ENCODE peak calls at places on chromosome 2, in six cellular contexts. S, A, J, D, R and N are unnamed samples.

GRCh38 chr2:108941161-108941665 is 47.8 kb downstream of the EDAR start:
- DNase-seq in S (no peak), A (no peak), J (no peak), D (no peak), R (no peak), N (no peak)

GRCh38 chr2:1366546-1367134 is 46.6 kb upstream of the TPO start:
- DNase-seq in S (peak), A (no peak), J (no peak), D (peak), R (peak), N (no peak)

GRCh38 chr2:131143803-131144202 is 38.7 kb downstream of the PLEKHB2 start:
- DNase-seq in S (no peak), A (no peak), J (no peak), D (no peak), R (no peak), N (no peak)

GRCh38 chr2:28525481-28525880 is 29.6 kb downstream of the PLB1 start:
- DNase-seq in S (no peak), A (no peak), J (no peak), D (no peak), R (no peak), N (no peak)

GRCh38 chr2:173134703-173135102 is 59.1 kb downstream of the MAP3K20 start:
- DNase-seq in S (no peak), A (no peak), J (no peak), D (peak), R (no peak), N (no peak)

GRCh38 chr2:176473177-176473576 is 203.9 kb downstream of the MTX2 start:
- DNase-seq in S (peak), A (no peak), J (no peak), D (peak), R (no peak), N (peak)

GRCh38 chr2:55403177-55403998 is 16.3 kb downstream of the CCDC88A start:
- DNase-seq in S (no peak), A (no peak), J (no peak), D (no peak), R (no peak), N (no peak)

GRCh38 chr2:191740016-191740419 is 62.1 kb downstream of the NABP1 start:
- DNase-seq in S (no peak), A (peak), J (peak), D (no peak), R (no peak), N (no peak)

GRCh38 chr2:890214-890613 is 60.4 kb upstream of the SNTG2 start:
- DNase-seq in S (no peak), A (no peak), J (no peak), D (no peak), R (no peak), N (no peak)

GRCh38 chr2:191169456-191170300 is 18.9 kb upstream of the STAT4 start:
- DNase-seq in S (no peak), A (no peak), J (no peak), D (peak), R (no peak), N (no peak)

GRCh38 chr2:118249531-118249930 is 161.3 kb downstream of the INSIG2 start:
- DNase-seq in S (no peak), A (no peak), J (no peak), D (peak), R (no peak), N (no peak)

GRCh38 chr2:101613073-101613704 is 84.3 kb upstream of the MAP4K4 start:
- DNase-seq in S (no peak), A (no peak), J (no peak), D (no peak), R (no peak), N (no peak)

GRCh38 chr2:15119722-15120175 is 441.4 kb downstream of the NBAS start:
- DNase-seq in S (no peak), A (no peak), J (no peak), D (no peak), R (no peak), N (no peak)

GRCh38 chr2:100470898-100471514 is 724 bp downstream of the NMS start:
- DNase-seq in S (no peak), A (peak), J (no peak), D (peak), R (no peak), N (no peak)

GRCh38 chr2:190930411-190930810 is 49.8 kb downstream of the GLS start:
- DNase-seq in S (no peak), A (no peak), J (no peak), D (no peak), R (no peak), N (no peak)

GRCh38 chr2:109560265-109560664 is 53.5 kb downstream of the SEPTIN10 start:
- DNase-seq in S (no peak), A (no peak), J (no peak), D (no peak), R (no peak), N (no peak)

GRCh38 chr2:830419-831224 is 120.0 kb upstream of the SNTG2 start:
- DNase-seq in S (no peak), A (no peak), J (no peak), D (no peak), R (no peak), N (no peak)

GRCh38 chr2:121147766-121148165 is 137.2 kb downstream of the TFCP2L1 start:
- DNase-seq in S (no peak), A (no peak), J (no peak), D (peak), R (no peak), N (no peak)

GRCh38 chr2:233848276-233848675 is 6.1 kb downstream of the HJURP start:
- DNase-seq in S (no peak), A (no peak), J (no peak), D (no peak), R (no peak), N (no peak)

GRCh38 chr2:158745067-158745865 is 49.9 kb upstream of the DAPL1 start:
- DNase-seq in S (peak), A (no peak), J (no peak), D (peak), R (peak), N (no peak)

GRCh38 chr2:55364189-55365055 is 55.2 kb downstream of the CCDC88A start:
- DNase-seq in S (no peak), A (no peak), J (no peak), D (peak), R (peak), N (peak)

GRCh38 chr2:134718956-134719814 is at the start of gene TMEM163:
- DNase-seq in S (no peak), A (peak), J (no peak), D (no peak), R (no peak), N (no peak)

GRCh38 chr2:8435608-8436007 is 246.2 kb upstream of the ID2 start:
- DNase-seq in S (no peak), A (no peak), J (no peak), D (no peak), R (no peak), N (no peak)

GRCh38 chr2:187890690-187891089 is 336.5 kb upstream of the TFPI start:
- DNase-seq in S (no peak), A (no peak), J (no peak), D (no peak), R (no peak), N (no peak)

GRCh38 chr2:3105814-3106569 is 271.6 kb downstream of the EIPR1 start:
- DNase-seq in S (peak), A (no peak), J (no peak), D (no peak), R (no peak), N (no peak)

GRCh38 chr2:211216221-211216620 is 659.8 kb downstream of the CPS1 start:
- DNase-seq in S (no peak), A (no peak), J (no peak), D (peak), R (no peak), N (no peak)